ENCODE peak calls at places on chromosomes 5 and 9, in six cellular contexts. F is IMR-90; Q is activated naive CD4-positive, alpha-beta T cell; Y is hippocampal formation; R is psoas muscle; C is CD4-positive, alpha-beta T cell. N is an unnamed sample.

GRCh38 chr9:71859939-71860338 is 51.1 kb downstream of the ABHD17B start:
- DNase-seq in Q (no peak), F (no peak), Y (no peak), C (no peak), R (no peak), N (no peak)

GRCh38 chr5:28808967-28809810 is 1770.8 kb upstream of the CDH9 start:
- DNase-seq in C (no peak), F (no peak), R (peak; percentile 40), Y (no peak), Q (no peak), N (peak; percentile 18)

GRCh38 chr5:90878549-90879196 is 320.1 kb downstream of the ADGRV1 start:
- DNase-seq in F (peak; percentile 34), Y (no peak), R (no peak), C (no peak), Q (no peak), N (no peak)

GRCh38 chr5:126268697-126269315 is 154.4 kb upstream of the GRAMD2B start:
- DNase-seq in F (no peak), Y (no peak), Q (no peak), C (no peak), R (no peak), N (no peak)

GRCh38 chr9:99037768-99038167 is 67.1 kb upstream of the TGFBR1 start:
- DNase-seq in F (no peak), Q (no peak), R (no peak), Y (no peak), C (no peak), N (no peak)

GRCh38 chr9:121917375-121918335 is 175.5 kb downstream of the TTLL11 start:
- DNase-seq in R (no peak), F (no peak), Q (no peak), C (no peak), Y (no peak), N (no peak)

GRCh38 chr5:16568875-16569580 is 47.8 kb downstream of the RETREG1 start:
- DNase-seq in F (no peak), Q (no peak), C (no peak), Y (peak; percentile 92), R (no peak), N (no peak)

GRCh38 chr5:158302029-158302428 is 443.1 kb upstream of the CLINT1 start:
- DNase-seq in C (no peak), F (no peak), Q (no peak), Y (no peak), R (no peak), N (no peak)

GRCh38 chr9:113464672-113465271 is 1.2 kb downstream of the RGS3 start:
- DNase-seq in R (no peak), Q (no peak), Y (no peak), C (no peak), F (no peak), N (no peak)

GRCh38 chr9:5442400-5443011 is 4.8 kb upstream of the PLGRKT start:
- DNase-seq in F (peak; percentile 66), Y (peak; percentile 29), C (no peak), R (no peak), Q (no peak), N (peak; percentile 50)

GRCh38 chr5:141127305-141127704 is 5.7 kb downstream of the PCDHB4 start:
- DNase-seq in Y (no peak), Q (no peak), C (no peak), R (no peak), F (no peak), N (no peak)